ENCODE peak calls at places on chromosomes 16 and 17, in four cellular contexts. W, C, Z and S are unnamed samples.

GRCh38 chr17:79561486-79562116 is 49.2 kb downstream of the RBFOX3 start:
- DNase-seq in C (no peak), W (no peak), Z (no peak), S (no peak)

GRCh38 chr16:56883586-56883985 is 18.6 kb downstream of the SLC12A3 start:
- DNase-seq in Z (no peak), C (no peak), W (no peak), S (no peak)

GRCh38 chr17:5715478-5715877 is 131.2 kb upstream of the NLRP1 start:
- DNase-seq in W (no peak), C (no peak), Z (no peak), S (no peak)

GRCh38 chr17:17189559-17189958 is 16.6 kb downstream of the PLD6 start:
- DNase-seq in W (no peak), C (no peak), Z (no peak), S (no peak)

GRCh38 chr17:17859909-17860760 is 23.3 kb upstream of the SREBF1 start:
- DNase-seq in Z (peak), W (peak), C (peak), S (no peak)

GRCh38 chr16:57667069-57667525 is 1.0 kb upstream of the ADGRG3 start:
- DNase-seq in Z (no peak), W (no peak), C (no peak), S (no peak)

GRCh38 chr17:37463039-37463438 is 26.7 kb upstream of the DUSP14 start:
- DNase-seq in C (no peak), W (no peak), Z (no peak), S (no peak)

GRCh38 chr16:12236491-12237030 is 260.0 kb downstream of the SNX29 start:
- DNase-seq in C (peak), Z (peak), W (no peak), S (no peak)

GRCh38 chr16:50603206-50604064 is 55.2 kb downstream of the NKD1 start:
- DNase-seq in W (no peak), Z (no peak), C (no peak), S (no peak)

GRCh38 chr17:60149691-60150582 is at the start of gene CA4:
- DNase-seq in Z (no peak), C (no peak), W (peak), S (no peak)

GRCh38 chr16:69930117-69930776 is 20.9 kb upstream of the CLEC18A start:
- DNase-seq in Z (peak), W (peak), C (peak), S (peak)

GRCh38 chr16:88750854-88751253 is 34.2 kb downstream of the PIEZO1 start:
- DNase-seq in C (no peak), W (no peak), Z (no peak), S (no peak)

GRCh38 chr16:87337247-87337646 is 20.1 kb upstream of the C16orf95 start:
- DNase-seq in W (no peak), C (no peak), Z (no peak), S (no peak)

GRCh38 chr17:17462048-17462824 is 14.6 kb upstream of the MED9 start:
- DNase-seq in W (no peak), C (peak), Z (no peak), S (no peak)

GRCh38 chr16:88340755-88341150 is 42.0 kb upstream of the ZNF469 start:
- DNase-seq in C (no peak), W (no peak), Z (no peak), S (no peak)

GRCh38 chr16:69328854-69329316 is 1.5 kb downstream of the PDF start:
- DNase-seq in C (peak), Z (no peak), W (no peak), S (no peak)

GRCh38 chr16:56847173-56847948 is 17.6 kb upstream of the SLC12A3 start:
- DNase-seq in Z (no peak), C (no peak), W (no peak), S (no peak)

GRCh38 chr17:72602517-72603345 is 481.9 kb downstream of the SOX9 start:
- DNase-seq in C (peak), W (peak), Z (peak), S (peak)

GRCh38 chr17:57624390-57624789 is 120.7 kb downstream of the CCDC182 start:
- DNase-seq in Z (no peak), C (no peak), W (no peak), S (no peak)
- H3K56ac ChIP-seq in Z (no peak), C (no peak), W (no peak), S (no peak)

GRCh38 chr16:1772908-1773702 is at the start of gene MRPS34:
- DNase-seq in Z (peak), C (peak), W (peak), S (peak)

GRCh38 chr16:1772362-1772907 is at the start of gene EME2:
- DNase-seq in Z (no peak), C (peak), W (no peak), S (no peak)

GRCh38 chr16:1770328-1771071 is 843 bp downstream of the NME3 start:
- DNase-seq in W (peak), Z (peak), C (peak), S (no peak)

GRCh38 chr16:1771072-1771863 is at the start of gene NME3:
- DNase-seq in C (peak), Z (peak), W (peak), S (peak)

DNA sequence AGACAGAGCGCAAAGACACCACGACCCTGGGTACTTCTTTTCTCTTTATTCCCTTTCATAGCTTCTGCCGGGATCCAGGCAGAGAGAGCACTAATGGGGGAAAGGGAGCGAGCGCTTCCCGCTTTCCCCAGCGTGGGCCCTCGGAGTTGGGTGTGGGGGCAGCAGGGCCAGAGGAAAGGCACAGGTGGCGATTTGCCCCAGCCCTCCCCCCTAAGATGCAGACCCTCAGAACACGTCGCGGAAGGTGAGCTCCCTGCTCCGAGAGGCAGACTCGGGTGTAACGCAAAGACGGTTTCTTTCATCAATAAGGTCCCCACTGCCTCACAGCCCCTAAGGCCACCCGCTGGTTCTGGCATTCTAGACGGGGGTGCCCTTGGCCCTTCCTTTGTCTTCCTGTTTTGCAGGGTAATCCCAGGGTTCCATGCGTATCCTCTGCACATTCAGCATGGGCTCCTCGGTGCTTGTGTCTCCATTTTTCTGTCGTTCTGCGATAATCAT is 570 bp upstream of the NME3 start:
- DNase-seq in Z (peak), W (peak), C (no peak), S (no peak)
- H3K56ac ChIP-seq in Z (peak), W (no peak), C (no peak), S (peak)

DNA sequence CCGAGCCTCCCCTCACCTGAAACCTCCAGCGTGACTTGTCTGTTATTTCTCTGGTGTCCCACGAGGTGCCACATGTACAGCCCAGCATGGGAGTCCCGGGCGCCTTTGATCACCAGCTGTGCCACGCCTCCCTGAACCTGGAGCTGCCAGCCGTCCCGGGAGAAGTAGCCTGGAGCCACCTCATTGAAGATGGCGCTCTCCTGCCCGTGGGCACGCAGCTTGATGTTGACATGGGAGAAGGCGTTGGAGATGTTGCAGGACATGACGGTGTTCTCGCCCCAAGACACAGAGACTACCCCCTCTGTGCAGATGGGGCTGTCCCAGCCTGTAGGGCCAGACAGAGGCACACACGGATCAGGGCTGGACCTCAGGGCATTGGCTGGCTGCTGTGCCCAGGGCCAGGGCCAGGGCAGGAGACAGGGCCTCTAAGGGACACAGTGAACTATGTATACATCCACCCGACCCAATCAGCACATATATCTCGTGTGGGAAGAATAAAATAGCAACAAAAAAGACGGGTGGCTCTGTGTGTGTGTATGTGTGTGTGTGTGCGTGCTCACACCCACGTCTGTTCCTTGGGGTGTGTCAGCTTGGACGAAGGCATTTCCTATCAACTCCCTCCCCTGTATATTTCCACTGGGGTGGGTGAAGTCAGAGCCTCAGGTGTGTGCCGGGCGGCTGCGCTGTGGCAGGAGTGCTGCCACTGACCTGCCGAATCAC is 7.3 kb upstream of the CD7 start:
- DNase-seq in C (no peak), Z (no peak), W (no peak), S (no peak)
- H3K56ac ChIP-seq in C (no peak), Z (no peak), W (no peak), S (no peak)

DNA sequence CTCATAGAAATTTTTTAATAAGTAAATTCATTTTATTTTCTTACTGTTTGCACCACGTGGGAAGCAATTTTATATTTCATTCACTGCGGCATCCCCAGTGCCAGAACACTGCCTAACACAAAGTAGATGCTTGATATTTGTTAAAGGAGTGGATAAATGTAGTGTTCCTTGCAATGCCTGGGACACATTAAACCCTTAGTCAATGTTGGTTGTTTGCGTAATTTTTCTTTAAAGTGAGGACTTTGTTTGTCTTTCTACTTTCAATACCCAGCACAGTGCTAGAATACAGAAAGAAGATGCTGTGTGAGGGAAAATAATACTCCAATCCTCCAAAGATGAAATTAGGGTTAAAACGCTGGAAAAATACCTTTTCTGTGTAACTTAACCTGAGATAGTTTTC is 299.3 kb downstream of the MAP2K6 start:
- DNase-seq in C (no peak), Z (no peak), W (no peak), S (no peak)
- H3K56ac ChIP-seq in C (no peak), Z (no peak), W (no peak), S (no peak)

GRCh38 chr16:26301516-26301915 is 609.8 kb downstream of the HS3ST4 start:
- DNase-seq in W (no peak), C (no peak), Z (no peak), S (no peak)
- H3K56ac ChIP-seq in W (no peak), C (no peak), Z (no peak), S (no peak)

GRCh38 chr16:61131447-61131846 is 904.8 kb downstream of the CDH8 start:
- DNase-seq in W (peak), C (no peak), Z (peak), S (no peak)
- H3K56ac ChIP-seq in W (no peak), C (no peak), Z (no peak), S (no peak)

GRCh38 chr17:2202996-2203575 is 100.5 kb downstream of the SMG6 start:
- DNase-seq in Z (no peak), W (no peak), C (no peak), S (no peak)

GRCh38 chr17:2203818-2204217 is 99.8 kb downstream of the SMG6 start:
- DNase-seq in C (no peak), Z (no peak), W (no peak), S (no peak)

GRCh38 chr17:2204393-2204792 is 99.2 kb downstream of the SMG6 start:
- DNase-seq in W (no peak), C (no peak), Z (no peak), S (no peak)

GRCh38 chr17:2198917-2199316 is 104.7 kb downstream of the SMG6 start:
- DNase-seq in Z (no peak), W (no peak), C (peak), S (no peak)

GRCh38 chr17:2202302-2202995 is 101.1 kb downstream of the SMG6 start:
- DNase-seq in C (no peak), Z (no peak), W (no peak), S (no peak)
- H3K56ac ChIP-seq in C (no peak), Z (no peak), W (no peak), S (no peak)